ENCODE peak calls at places on chromosome 3, in four cellular contexts. S is T follicular helper cell, E is AG04450, J is RPMI7951. I is an unnamed sample.

GRCh38 chr3:5505163-5505562 is 317.7 kb downstream of the EDEM1 start:
- DNase-seq in E (no peak), J (no peak), S (no peak), I (no peak)

GRCh38 chr3:107928084-107928445 is 162.8 kb downstream of the CD47 start:
- DNase-seq in J (peak; percentile 55), E (no peak), S (no peak), I (peak; percentile 45)

GRCh38 chr3:73707772-73708171 is 83.0 kb upstream of the PDZRN3 start:
- DNase-seq in E (peak; percentile 6), S (no peak), J (no peak), I (no peak)

GRCh38 chr3:124325248-124325647 is 333.3 kb upstream of the ROPN1 start:
- DNase-seq in S (no peak), J (no peak), E (no peak), I (no peak)

GRCh38 chr3:27105904-27106303 is 263.3 kb downstream of the NEK10 start:
- DNase-seq in E (no peak), J (peak; percentile 18), S (no peak), I (no peak)

GRCh38 chr3:13015286-13016082 is 57.7 kb downstream of the IQSEC1 start:
- DNase-seq in S (no peak), J (no peak), E (no peak), I (no peak)

GRCh38 chr3:32354362-32354778 is 37.3 kb upstream of the CMTM7 start:
- DNase-seq in S (no peak), E (no peak), J (no peak), I (no peak)

GRCh38 chr3:123431658-123432323 is 17.1 kb downstream of the ADCY5 start:
- DNase-seq in J (no peak), S (no peak), E (no peak), I (no peak)

GRCh38 chr3:148955544-148956346 is 35.6 kb upstream of the GYG1 start:
- DNase-seq in J (peak; percentile 77), S (no peak), E (peak; percentile 87), I (peak; percentile 76)

GRCh38 chr3:179451335-179452165 is at the start of gene GNB4:
- DNase-seq in E (peak; percentile 43), J (peak; percentile 88), S (peak; percentile 6), I (peak; percentile 70)

GRCh38 chr3:47427866-47428265 is 47.0 kb downstream of the PTPN23 start:
- DNase-seq in J (no peak), S (no peak), E (no peak), I (no peak)

GRCh38 chr3:11819146-11819545 is 27.5 kb downstream of the TAMM41 start:
- DNase-seq in J (no peak), E (no peak), S (no peak), I (no peak)

I was measured in Karpas-422.